ENCODE peak calls at places on chromosomes 2 and 18, in four cellular contexts. H is cardiac fibroblast, F is Calu3, G is colonic mucosa. V is an unnamed sample.
A peak's percentile ranks its signal among the peaks of the same experiment; 100 is the strongest.

GRCh38 chr2:200159829-200160781 is 146.4 kb upstream of the SPATS2L start:
- DNase-seq in H (peak; percentile 55), F (peak; percentile 8), G (no peak), V (no peak)

GRCh38 chr18:7830468-7830867 is 263.4 kb downstream of the PTPRM start:
- DNase-seq in H (peak; percentile 30), F (no peak), G (no peak), V (no peak)

GRCh38 chr18:46250084-46250811 is 146.1 kb downstream of the HAUS1 start:
- DNase-seq in H (peak; percentile 90), F (peak; percentile 81), G (peak; percentile 69), V (no peak)

GRCh38 chr2:23550553-23550952 is 165.6 kb downstream of the KLHL29 start:
- DNase-seq in H (peak; percentile 30), F (no peak), G (no peak), V (no peak)

GRCh38 chr2:160315337-160315736 is 115.3 kb upstream of the ITGB6 start:
- DNase-seq in H (peak; percentile 78), F (no peak), G (no peak), V (no peak)

GRCh38 chr2:227479865-227480475 is 8.0 kb downstream of the AGFG1 start:
- DNase-seq in H (peak; percentile 69), F (no peak), G (no peak), V (no peak)

GRCh38 chr2:101947374-101947773 is 44.4 kb upstream of the IL1R2 start:
- DNase-seq in H (no peak), F (no peak), G (no peak), V (no peak)

GRCh38 chr18:44862112-44862511 is 181.4 kb downstream of the SETBP1 start:
- DNase-seq in H (no peak), F (no peak), G (no peak), V (no peak)

GRCh38 chr2:53210538-53210937 is 557.1 kb upstream of the CHAC2 start:
- DNase-seq in H (peak; percentile 2), F (no peak), G (no peak), V (no peak)

GRCh38 chr2:8098952-8099582 is 582.8 kb upstream of the ID2 start:
- DNase-seq in H (no peak), F (no peak), G (no peak), V (no peak)

GRCh38 chr2:111975819-111976218 is 77.4 kb downstream of the MERTK start:
- DNase-seq in H (no peak), F (no peak), G (no peak), V (no peak)

GRCh38 chr2:105842555-105842954 is 97.8 kb downstream of the NCK2 start:
- DNase-seq in H (no peak), F (no peak), G (no peak), V (no peak)

GRCh38 chr2:205358351-205358815 is 323.9 kb upstream of the NRP2 start:
- DNase-seq in H (peak; percentile 53), F (no peak), G (no peak), V (no peak)

GRCh38 chr2:109710505-109711229 is 83.4 kb upstream of the RGPD5 start:
- DNase-seq in H (no peak), F (no peak), G (no peak), V (no peak)

GRCh38 chr18:74518456-74519315 is 15.6 kb upstream of the CNDP1 start:
- DNase-seq in H (no peak), F (no peak), G (no peak), V (no peak)

GRCh38 chr18:30359521-30359920 is 683.0 kb downstream of the DSC3 start:
- DNase-seq in H (no peak), F (peak; percentile 18), G (no peak), V (no peak)

GRCh38 chr2:48589170-48589767 is 28.4 kb upstream of the GTF2A1L start:
- DNase-seq in H (peak; percentile 69), F (peak; percentile 46), G (no peak), V (no peak)

GRCh38 chr2:33859191-33859590 is 260.1 kb upstream of the FAM98A start:
- DNase-seq in H (no peak), F (no peak), G (no peak), V (no peak)

GRCh38 chr2:229856416-229856815 is 65.4 kb downstream of the TRIP12 start:
- DNase-seq in H (no peak), F (no peak), G (no peak), V (no peak)

GRCh38 chr2:202831241-202831997 is 40.1 kb downstream of the ICA1L start:
- DNase-seq in H (peak; percentile 74), F (peak; percentile 70), G (peak; percentile 51), V (no peak)

GRCh38 chr2:49261791-49262190 is 107.5 kb upstream of the FSHR start:
- DNase-seq in H (no peak), F (no peak), G (no peak), V (no peak)

GRCh38 chr2:127559454-127559853 is 24.0 kb downstream of the MYO7B start:
- DNase-seq in H (no peak), F (no peak), G (no peak), V (no peak)

GRCh38 chr2:224885295-224885694 is 157.0 kb downstream of the DOCK10 start:
- DNase-seq in H (peak; percentile 31), F (no peak), G (no peak), V (no peak)

GRCh38 chr2:224882291-224883171 is 159.7 kb downstream of the DOCK10 start:
- DNase-seq in H (peak; percentile 94), F (no peak), G (no peak), V (no peak)

GRCh38 chr2:224883700-224884099 is 158.6 kb downstream of the DOCK10 start:
- DNase-seq in H (no peak), F (no peak), G (no peak), V (no peak)

GRCh38 chr2:224883172-224883516 is 159.1 kb downstream of the DOCK10 start:
- DNase-seq in H (no peak), F (no peak), G (no peak), V (no peak)

GRCh38 chr2:224884188-224884587 is 158.1 kb downstream of the DOCK10 start:
- DNase-seq in H (peak; percentile 75), F (peak; percentile 11), G (no peak), V (no peak)
- TF ChIP-seq CTCF in H (no peak), F (no peak), G (no peak), V (no peak)

GRCh38 chr2:180907731-180908130 is 72.7 kb upstream of the UBE2E3 start:
- DNase-seq in H (peak; percentile 77), F (no peak), G (no peak), V (no peak)

DNA sequence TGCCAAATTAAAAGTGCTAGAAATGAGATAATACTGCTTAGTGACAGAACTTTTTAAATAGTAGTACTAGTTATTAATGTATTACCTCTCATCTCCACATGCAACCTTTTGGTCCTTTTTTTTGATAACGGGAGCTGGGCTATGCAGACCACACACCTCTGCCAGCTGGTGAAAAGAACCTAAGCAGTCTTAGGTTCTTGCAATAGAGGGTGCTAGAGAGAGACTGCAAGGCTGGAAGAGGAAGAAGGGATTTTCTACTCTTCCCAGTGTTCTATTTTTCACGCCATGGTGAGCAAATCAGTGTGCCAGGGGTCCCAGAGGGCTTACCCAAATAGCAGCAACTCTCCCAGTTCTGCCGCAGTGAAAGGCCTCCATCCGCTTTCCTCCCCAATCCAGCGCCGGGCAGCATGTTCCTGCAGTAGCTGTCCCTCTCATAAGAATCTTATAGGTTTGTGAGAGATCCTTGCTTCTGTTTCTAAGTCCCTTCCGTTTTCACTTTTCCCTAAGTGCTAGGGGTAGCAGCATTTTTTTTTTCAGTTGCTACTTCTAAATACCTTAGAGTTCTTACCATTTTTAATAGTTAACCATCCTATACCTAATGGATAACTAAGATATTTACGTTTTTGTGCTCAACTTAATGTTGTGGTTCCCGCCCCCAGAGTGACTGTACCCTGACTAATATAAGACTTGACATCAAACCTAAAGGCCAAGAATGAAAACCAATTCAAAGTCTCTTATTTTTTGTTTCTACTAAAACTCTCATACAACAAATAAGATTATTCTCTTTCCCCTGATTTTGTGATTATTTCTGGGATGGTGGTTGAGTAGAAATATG is 69.4 kb upstream of the UBE2E3 start:
- DNase-seq in H (peak; percentile 13), F (no peak), G (no peak), V (no peak)
- TF ChIP-seq CTCF in H (peak; percentile 6), F (no peak), G (no peak), V (no peak)

GRCh38 chr2:9909106-9909505 is 42.4 kb upstream of the GRHL1 start:
- DNase-seq in H (no peak), F (no peak), G (no peak), V (no peak)

GRCh38 chr2:9918275-9918674 is 33.2 kb upstream of the GRHL1 start:
- DNase-seq in H (peak; percentile 38), F (no peak), G (no peak), V (no peak)

GRCh38 chr2:9912468-9912867 is 39.0 kb upstream of the GRHL1 start:
- DNase-seq in H (no peak), F (no peak), G (no peak), V (no peak)

GRCh38 chr2:9910699-9911098 is 40.8 kb upstream of the GRHL1 start:
- DNase-seq in H (no peak), F (no peak), G (no peak), V (no peak)

DNA sequence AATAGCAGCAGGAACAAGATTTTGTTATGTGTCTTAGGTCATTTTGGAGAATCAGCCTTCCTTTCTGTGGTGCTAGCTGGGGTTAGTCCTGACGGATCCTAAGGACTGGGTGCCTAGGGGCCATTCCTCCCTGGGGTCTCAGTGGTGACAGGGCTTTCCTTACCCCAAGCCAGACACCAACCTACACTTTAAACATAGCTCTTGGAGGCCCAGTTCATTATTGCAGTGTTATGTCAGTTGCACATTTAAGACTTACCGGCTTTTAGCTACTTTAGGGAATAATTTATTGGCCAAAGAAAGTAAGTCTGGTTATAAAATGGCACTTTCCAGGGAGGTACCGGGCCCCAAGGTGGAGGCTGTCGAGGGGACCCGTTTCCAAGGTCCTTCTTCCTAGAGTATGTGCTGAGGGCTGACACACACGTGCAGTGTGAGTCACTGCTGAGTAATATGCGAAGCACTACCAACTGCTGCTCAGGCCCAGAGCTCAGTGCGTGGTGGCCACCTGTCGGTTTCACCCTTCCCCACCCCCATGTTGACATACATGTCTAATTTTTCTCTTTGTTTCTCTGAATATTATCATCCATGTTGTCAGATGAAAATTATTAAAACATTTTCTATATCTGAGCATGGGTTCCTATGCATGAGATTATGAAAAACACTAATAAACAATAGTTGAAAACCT is 37.0 kb upstream of the GRHL1 start:
- DNase-seq in H (peak; percentile 83), F (peak; percentile 75), G (no peak), V (no peak)
- TF ChIP-seq CTCF in H (peak; percentile 33), F (peak; percentile 40), G (no peak), V (no peak)

DNA sequence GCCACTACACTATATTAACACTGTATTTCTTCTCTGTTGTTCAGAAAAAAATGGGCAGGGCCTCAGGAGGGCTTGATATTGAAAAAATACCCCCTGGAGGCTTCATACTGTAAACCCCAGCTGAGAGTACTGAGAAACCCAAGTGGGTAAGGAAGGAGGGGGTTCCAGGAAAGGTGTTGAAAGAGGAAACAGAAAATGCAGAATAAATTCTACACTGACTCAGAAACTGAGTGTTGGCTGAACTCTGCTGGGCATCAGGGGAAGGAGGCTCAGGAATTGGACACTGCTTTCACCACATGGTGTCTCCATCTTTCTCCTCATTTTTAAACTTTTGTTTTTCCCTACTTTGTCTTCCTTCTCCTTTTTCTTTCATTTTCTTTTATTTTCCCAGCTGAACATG is 253.7 kb downstream of the DYM start:
- DNase-seq in H (peak; percentile 32), F (no peak), G (no peak), V (no peak)
- TF ChIP-seq CTCF in H (no peak), F (no peak), G (no peak), V (no peak)

GRCh38 chr2:182615036-182615435 is 101.0 kb upstream of the DNAJC10 start:
- DNase-seq in H (peak; percentile 48), F (no peak), G (no peak), V (no peak)

GRCh38 chr2:182610231-182610630 is 105.8 kb upstream of the DNAJC10 start:
- DNase-seq in H (no peak), F (no peak), G (no peak), V (no peak)

GRCh38 chr2:182606728-182607681 is 109.1 kb upstream of the DNAJC10 start:
- DNase-seq in H (no peak), F (no peak), G (no peak), V (no peak)

GRCh38 chr2:182608181-182608845 is 107.7 kb upstream of the DNAJC10 start:
- DNase-seq in H (no peak), F (no peak), G (no peak), V (no peak)

GRCh38 chr2:182611009-182611408 is 105.0 kb upstream of the DNAJC10 start:
- DNase-seq in H (no peak), F (no peak), G (no peak), V (no peak)
- TF ChIP-seq CTCF in H (no peak), F (no peak), G (no peak), V (no peak)